ENCODE peak calls at places on chromosomes 7 and 10, in ten cellular contexts. Q, L, C, Y, H, T, V, O, J and W are unnamed samples.

GRCh38 chr7:107810626-107811025 is 7.6 kb upstream of the SLC26A3 start:
- DNase-seq in Q (no peak), L (no peak), C (no peak), Y (no peak), H (no peak), T (no peak), V (no peak), O (no peak), J (no peak), W (no peak)

GRCh38 chr7:112495820-112496462 is 15.2 kb downstream of the LSMEM1 start:
- DNase-seq in Q (peak; percentile 64), L (no peak), C (peak; percentile 55), Y (peak; percentile 62), H (peak; percentile 75), T (no peak), V (no peak), O (peak; percentile 69), J (no peak), W (no peak)

GRCh38 chr7:4702961-4703512 is 20.9 kb downstream of the FOXK1 start:
- DNase-seq in Q (no peak), L (no peak), C (no peak), Y (peak; percentile 23), H (no peak), T (no peak), V (no peak), O (no peak), J (no peak), W (no peak)

GRCh38 chr7:41244246-41244645 is 458.6 kb downstream of the INHBA start:
- DNase-seq in Q (no peak), L (no peak), C (peak; percentile 83), Y (no peak), H (no peak), T (no peak), V (no peak), O (no peak), J (no peak), W (no peak)

GRCh38 chr10:98041352-98042043 is 11.1 kb upstream of the CRTAC1 start:
- DNase-seq in Q (peak; percentile 43), L (peak; percentile 21), C (peak; percentile 25), Y (peak; percentile 81), H (peak; percentile 74), T (peak; percentile 10), V (no peak), O (peak; percentile 68), J (peak; percentile 69), W (peak; percentile 72)

GRCh38 chr10:76727009-76727408 is 910.6 kb downstream of the KCNMA1 start:
- DNase-seq in Q (no peak), L (no peak), C (no peak), Y (peak; percentile 36), H (no peak), T (no peak), V (no peak), O (no peak), J (no peak), W (no peak)

GRCh38 chr7:2921748-2922147 is 77.6 kb upstream of the GNA12 start:
- DNase-seq in Q (no peak), L (no peak), C (no peak), Y (no peak), H (no peak), T (no peak), V (no peak), O (peak; percentile 12), J (no peak), W (peak; percentile 30)

GRCh38 chr10:28930520-28931495 is 253.5 kb downstream of the BAMBI start:
- DNase-seq in Q (no peak), L (no peak), C (no peak), Y (no peak), H (no peak), T (no peak), V (no peak), O (no peak), J (peak; percentile 64), W (no peak)

GRCh38 chr10:33509231-33509871 is 174.9 kb upstream of the NRP1 start:
- DNase-seq in Q (peak; percentile 91), L (no peak), C (peak; percentile 96), Y (no peak), H (peak; percentile 68), T (no peak), V (peak; percentile 69), O (peak; percentile 100), J (peak; percentile 46), W (no peak)

GRCh38 chr10:100186253-100186780 is 488 bp upstream of the ERLIN1 start:
- DNase-seq in Q (no peak), L (no peak), C (peak; percentile 51), Y (peak; percentile 42), H (peak; percentile 64), T (no peak), V (no peak), O (peak; percentile 25), J (peak; percentile 35), W (no peak)

GRCh38 chr7:39228946-39229345 is 251.2 kb downstream of the POU6F2 start:
- DNase-seq in Q (peak; percentile 39), L (no peak), C (peak; percentile 58), Y (no peak), H (no peak), T (no peak), V (no peak), O (peak; percentile 3), J (no peak), W (no peak)

GRCh38 chr10:91410638-91411367 is 659 bp downstream of the HECTD2 start:
- DNase-seq in Q (no peak), L (no peak), C (peak; percentile 71), Y (no peak), H (no peak), T (no peak), V (no peak), O (peak; percentile 1), J (peak; percentile 57), W (no peak)

GRCh38 chr10:47438857-47439474 is 44.9 kb downstream of the ANXA8 start:
- DNase-seq in Q (peak; percentile 62), L (peak; percentile 7), C (peak; percentile 70), Y (peak; percentile 76), H (peak; percentile 74), T (peak; percentile 38), V (peak; percentile 51), O (peak; percentile 79), J (no peak), W (peak; percentile 23)

GRCh38 chr7:84647797-84648762 is 453.5 kb upstream of the SEMA3A start:
- DNase-seq in Q (no peak), L (no peak), C (peak; percentile 91), Y (no peak), H (no peak), T (peak; percentile 79), V (no peak), O (peak; percentile 64), J (no peak), W (no peak)

GRCh38 chr10:26157734-26158133 is 58.8 kb upstream of the GAD2 start:
- DNase-seq in Q (no peak), L (no peak), C (no peak), Y (peak; percentile 6), H (no peak), T (no peak), V (no peak), O (no peak), J (no peak), W (no peak)
- TF ChIP-seq CTCF in Q (no peak), L (no peak), C (no peak), Y (peak; percentile 28), H (no peak), T (no peak), V (no peak), O (no peak), J (no peak), W (no peak)

GRCh38 chr7:28841766-28842165 is 116.4 kb downstream of the TRIL start:
- DNase-seq in Q (no peak), L (no peak), C (no peak), Y (no peak), H (no peak), T (no peak), V (no peak), O (no peak), J (no peak), W (no peak)

GRCh38 chr7:28836661-28837060 is 121.5 kb downstream of the TRIL start:
- DNase-seq in Q (no peak), L (no peak), C (no peak), Y (no peak), H (no peak), T (no peak), V (no peak), O (no peak), J (no peak), W (no peak)

GRCh38 chr7:28845106-28845505 is 113.0 kb downstream of the TRIL start:
- DNase-seq in Q (no peak), L (no peak), C (no peak), Y (no peak), H (no peak), T (no peak), V (no peak), O (no peak), J (no peak), W (no peak)

GRCh38 chr7:28842769-28843295 is 115.3 kb downstream of the TRIL start:
- DNase-seq in Q (no peak), L (no peak), C (no peak), Y (no peak), H (no peak), T (no peak), V (no peak), O (no peak), J (no peak), W (no peak)

GRCh38 chr7:28840515-28841125 is 117.5 kb downstream of the TRIL start:
- DNase-seq in Q (no peak), L (no peak), C (no peak), Y (no peak), H (no peak), T (no peak), V (no peak), O (peak; percentile 18), J (no peak), W (no peak)
- TF ChIP-seq CTCF in Q (peak; percentile 64), L (no peak), C (peak; percentile 65), Y (peak; percentile 29), H (no peak), T (peak; percentile 62), V (peak; percentile 58), O (peak; percentile 64), J (no peak), W (peak; percentile 61)

GRCh38 chr10:113360870-113361269 is 192.0 kb upstream of the HABP2 start:
- DNase-seq in Q (no peak), L (no peak), C (no peak), Y (peak; percentile 35), H (no peak), T (no peak), V (no peak), O (no peak), J (no peak), W (no peak)
- TF ChIP-seq CTCF in Q (no peak), L (no peak), C (no peak), Y (peak; percentile 10), H (no peak), T (no peak), V (no peak), O (no peak), J (no peak), W (no peak)

DNA sequence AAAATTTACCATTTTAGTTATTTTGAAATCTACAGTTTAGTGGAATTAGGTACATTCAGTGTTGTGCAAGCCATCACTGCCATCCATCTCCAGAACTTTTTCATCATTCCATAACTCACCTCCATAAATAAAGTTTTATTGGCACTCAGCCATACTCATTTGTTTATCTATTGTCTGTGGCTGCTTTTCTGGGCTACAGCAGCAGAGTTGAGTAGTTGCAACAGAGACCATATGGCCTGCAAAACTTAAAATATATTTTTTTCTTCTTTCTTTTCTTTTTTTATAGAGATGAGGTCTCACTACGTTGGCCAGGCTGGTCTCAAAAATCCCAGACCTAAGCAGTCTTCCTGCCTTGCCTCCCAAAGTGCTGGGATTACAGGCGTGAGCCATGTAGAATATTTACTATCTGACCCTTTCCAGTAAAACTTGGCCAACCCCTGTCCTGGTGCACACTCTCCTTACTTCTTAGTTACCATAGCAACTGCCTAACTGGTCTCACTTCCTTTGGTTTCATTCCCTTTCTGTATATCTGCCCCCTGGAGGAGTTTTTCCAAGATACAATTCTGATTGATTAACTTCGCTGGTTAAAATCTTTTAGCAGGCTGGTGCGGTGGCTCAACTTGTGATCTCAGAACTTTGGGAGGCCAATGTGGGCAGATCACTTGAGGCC is 133.2 kb downstream of the CUX1 start:
- DNase-seq in Q (no peak), L (no peak), C (peak; percentile 71), Y (no peak), H (no peak), T (peak; percentile 42), V (no peak), O (peak; percentile 40), J (no peak), W (no peak)
- TF ChIP-seq CTCF in Q (no peak), L (no peak), C (peak; percentile 43), Y (no peak), H (no peak), T (peak; percentile 48), V (peak; percentile 24), O (peak; percentile 42), J (no peak), W (peak; percentile 18)